ENCODE peak calls at places on chromosomes 4 and X, in eight cellular contexts. Z is NCI-H1930; W is EH; P is sciatic nerve; F is dorsolateral prefrontal cortex; Y is left lobe of liver; S is stimulated activated CD4-positive, alpha-beta T cell treated with anti-CD3 and anti-CD28 coated beads, Interleukin-1b, Interleukin-23, amount 100 ng/mL, for 24 hours; Q is RPMI7951. J is an unnamed sample.

GRCh38 chr4:118920247-118920646 is 31.6 kb downstream of the SYNPO2 start:
- DNase-seq in Z (no peak), W (peak), P (no peak), F (no peak), Y (no peak), S (no peak), Q (peak), J (no peak)

GRCh38 chr4:1345905-1346780 is 865 bp upstream of the UVSSA start:
- DNase-seq in Z (no peak), W (peak), P (peak), F (no peak), Y (no peak), S (peak), Q (peak), J (peak)

GRCh38 chr4:5368426-5368825 is 317.1 kb downstream of the STK32B start:
- DNase-seq in Z (no peak), W (no peak), P (no peak), F (no peak), Y (no peak), S (no peak), Q (peak), J (no peak)

GRCh38 chr4:110510955-110511544 is 35.1 kb downstream of the ENPEP start:
- DNase-seq in Z (no peak), W (peak), P (no peak), F (no peak), Y (no peak), S (no peak), Q (peak), J (no peak)

GRCh38 chr4:123419885-123420743 is 23.5 kb downstream of the SPRY1 start:
- DNase-seq in Z (no peak), W (no peak), P (no peak), F (no peak), Y (no peak), S (no peak), Q (no peak), J (no peak)

GRCh38 chrX:13598877-13599276 is 29.5 kb downstream of the EGFL6 start:
- DNase-seq in Z (no peak), W (no peak), P (no peak), F (no peak), Y (no peak), S (no peak), Q (peak), J (no peak)

GRCh38 chr4:120921456-120922389 is 803 bp downstream of the PRDM5 start:
- DNase-seq in Z (no peak), W (peak), P (peak), F (peak), Y (no peak), S (peak), Q (peak), J (peak)

GRCh38 chr4:188282620-188283232 is 143.5 kb downstream of the TRIML1 start:
- DNase-seq in Z (no peak), W (no peak), P (no peak), F (no peak), Y (no peak), S (no peak), Q (no peak), J (no peak)

GRCh38 chr4:163137581-163137980 is 29.1 kb downstream of the NAF1 start:
- DNase-seq in Z (no peak), W (no peak), P (no peak), F (no peak), Y (no peak), S (no peak), Q (no peak), J (no peak)

GRCh38 chr4:110830461-110830860 is 207.6 kb upstream of the PITX2 start:
- DNase-seq in Z (no peak), W (no peak), P (no peak), F (no peak), Y (no peak), S (no peak), Q (no peak), J (no peak)

GRCh38 chrX:1392376-1393130 is 640 bp upstream of the SLC25A6 start:
- DNase-seq in Z (no peak), W (peak), P (no peak), F (no peak), Y (peak), S (peak), Q (peak), J (peak)